ENCODE peak calls at places on chromosomes 13 and 19, in five cellular contexts. Y is GM12891, E is endothelial cell of umbilical vein, T is breast epithelium, Z is stomach. A is an unnamed sample.

GRCh38 chr19:3671680-3672574 is 28.3 kb downstream of the PIP5K1C start:
- DNase-seq in E (peak), Z (no peak), T (no peak), Y (no peak), A (no peak)

GRCh38 chr19:3459965-3460582 is 20.3 kb downstream of the SMIM24 start:
- DNase-seq in Y (no peak), Z (no peak), T (no peak), E (no peak), A (no peak)

GRCh38 chr19:45125975-45126493 is 33.1 kb downstream of the PPP1R37 start:
- DNase-seq in Z (peak), E (peak), T (peak), Y (no peak), A (no peak)

GRCh38 chr13:20814224-20814910 is 40.6 kb upstream of the EEF1AKMT1 start:
- DNase-seq in T (peak), Z (peak), E (peak), Y (no peak), A (no peak)

GRCh38 chr13:80342541-80343371 is 1.8 kb upstream of the SPRY2 start:
- DNase-seq in T (peak), Y (no peak), E (peak), Z (peak), A (no peak)

GRCh38 chr13:34466301-34466700 is 475.8 kb upstream of the NBEA start:
- DNase-seq in T (no peak), E (no peak), Y (no peak), Z (no peak), A (no peak)

GRCh38 chr13:99384468-99384867 is 77.3 kb upstream of the GPR183 start:
- DNase-seq in T (no peak), E (no peak), Y (no peak), Z (no peak), A (no peak)

GRCh38 chr13:113637262-113638160 is 20.5 kb downstream of the ATP4B start:
- DNase-seq in T (no peak), Z (no peak), Y (no peak), E (no peak), A (no peak)

DNA sequence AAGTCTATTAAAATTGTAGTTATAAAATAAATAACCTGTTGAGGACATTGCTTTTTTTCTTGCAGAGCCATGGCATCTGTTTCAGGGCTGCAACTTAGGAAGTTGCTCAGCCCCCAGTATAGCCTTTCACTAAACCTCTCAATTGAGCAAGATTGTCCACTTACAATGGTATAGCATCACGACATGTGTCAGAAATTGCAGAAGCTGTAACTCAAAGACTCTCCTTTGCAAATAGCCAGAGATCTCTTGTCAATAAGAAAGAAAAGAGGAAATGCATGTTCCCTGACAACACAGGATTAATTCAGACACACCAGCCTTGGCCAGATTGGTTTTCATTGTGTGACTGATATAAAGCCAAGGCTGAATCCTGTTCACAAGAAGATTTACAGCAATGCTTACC is 38.7 kb upstream of the CYSLTR2 start:
- DNase-seq in E (peak), Z (no peak), Y (no peak), T (no peak), A (no peak)
- TF ChIP-seq POLR2AphosphoS5 in E (no peak), Z (no peak), Y (no peak), T (no peak), A (no peak)

GRCh38 chr19:37905936-37906867 is at the start of gene WDR87:
- DNase-seq in T (no peak), Y (peak), E (no peak), Z (peak), A (peak)
- TF ChIP-seq POLR2A in T (no peak), Y (no peak), E (peak), Z (no peak), A (no peak)

GRCh38 chr19:8368136-8368535 is 4.2 kb downstream of the ANGPTL4 start:
- DNase-seq in Y (no peak), T (no peak), E (no peak), Z (no peak), A (no peak)

GRCh38 chr19:8366961-8367326 is 3.0 kb downstream of the ANGPTL4 start:
- DNase-seq in T (no peak), Z (no peak), E (no peak), Y (no peak), A (no peak)

GRCh38 chr19:8371011-8371804 is 7.3 kb downstream of the ANGPTL4 start:
- DNase-seq in E (no peak), T (no peak), Z (peak), Y (no peak), A (no peak)

GRCh38 chr19:8367327-8368001 is 3.5 kb downstream of the ANGPTL4 start:
- DNase-seq in Z (peak), T (peak), E (peak), Y (no peak), A (no peak)

DNA sequence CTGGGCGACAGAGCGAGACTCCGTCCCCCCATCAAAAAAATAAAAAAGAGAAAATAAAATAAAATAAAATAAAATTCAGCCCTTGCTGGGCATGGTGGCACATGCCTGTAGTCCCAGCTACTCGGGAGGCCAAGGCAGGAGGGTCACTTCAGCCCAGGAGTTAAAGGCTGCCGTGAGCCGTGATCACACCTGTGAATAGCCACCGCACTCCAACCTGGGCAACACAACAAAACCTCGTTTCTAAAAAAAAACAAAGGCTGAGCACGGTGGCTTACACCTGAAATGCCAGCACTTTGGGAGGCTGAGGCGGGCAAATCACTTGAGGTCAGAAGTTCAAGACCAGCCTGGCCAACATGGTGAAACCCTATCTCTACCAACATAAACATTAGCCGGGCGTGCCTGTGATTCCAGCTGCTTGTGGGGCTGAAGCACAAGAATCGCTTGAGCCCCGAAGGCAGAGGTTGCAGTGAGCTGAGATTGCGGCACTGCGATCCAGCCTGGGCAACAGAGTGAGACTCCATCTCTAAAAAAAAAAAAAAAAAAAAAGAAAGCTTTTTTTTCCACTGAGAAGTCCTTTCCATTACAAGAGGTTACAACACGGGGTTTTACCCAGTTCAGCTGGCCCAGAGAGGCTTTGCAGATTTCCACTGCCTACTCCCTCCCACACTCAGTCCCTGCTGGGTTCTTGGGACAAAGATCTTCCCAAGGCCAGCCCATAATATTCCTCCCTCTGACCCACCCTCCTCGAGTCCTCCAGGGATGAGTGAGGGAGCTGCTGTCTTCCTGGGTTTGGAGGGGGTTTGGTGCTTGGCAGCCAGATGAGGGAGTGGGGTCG is 6.4 kb downstream of the ANGPTL4 start:
- DNase-seq in E (no peak), Z (no peak), T (no peak), Y (no peak), A (no peak)
- TF ChIP-seq POLR2AphosphoS5 in E (no peak), Z (no peak), T (no peak), Y (no peak), A (no peak)

DNA sequence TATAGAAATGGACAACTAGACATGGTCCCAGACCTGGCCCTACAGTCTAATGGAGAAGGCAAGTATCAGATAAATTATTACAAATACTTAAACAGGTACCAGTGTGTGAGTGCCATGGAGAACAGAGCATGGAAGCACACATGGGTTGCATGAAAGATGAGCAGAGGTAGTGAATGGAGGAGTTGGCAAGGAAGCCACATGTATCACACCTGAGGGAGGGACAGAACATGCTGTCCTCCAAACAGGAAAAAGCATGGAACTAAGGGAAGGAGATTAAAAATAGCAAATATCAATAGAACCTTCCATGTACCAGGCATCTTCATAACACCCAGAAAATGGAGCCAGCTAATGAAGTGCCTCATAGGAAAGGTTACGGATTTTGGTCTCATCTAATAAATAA is 85.9 kb downstream of the SACS start:
- DNase-seq in Y (no peak), E (no peak), Z (no peak), T (no peak), A (no peak)
- TF ChIP-seq POLR2A in Y (no peak), E (no peak), Z (no peak), T (no peak), A (no peak)